ENCODE peak calls at places on chromosomes 3 and 15, in ten cellular contexts. Z is progenitor cell of endocrine pancreas; C is MM.1S; H is CD8-positive, alpha-beta T cell; V is uterus; X is glutamatergic neuron; P is WTC11; Q is left ventricle myocardium inferior; O is fibroblast of lung; S is BJ. A is an unnamed sample.

GRCh38 chr3:11328196-11328945 is 56.2 kb downstream of the ATG7 start:
- DNase-seq in X (no peak), H (no peak), S (no peak), C (no peak), O (no peak), Z (no peak), Q (no peak), P (no peak), V (no peak), A (no peak)

GRCh38 chr3:195895900-195896360 is 12.4 kb downstream of the TNK2 start:
- DNase-seq in O (peak), H (peak), Z (no peak), Q (peak), V (peak), S (no peak), C (peak), X (peak), P (peak), A (peak)

GRCh38 chr3:36295206-36295760 is 85.0 kb upstream of the STAC start:
- DNase-seq in V (no peak), H (no peak), X (no peak), O (no peak), P (no peak), S (no peak), Q (no peak), Z (no peak), C (no peak), A (no peak)

GRCh38 chr15:89150286-89150685 is 62.0 kb downstream of the ABHD2 start:
- DNase-seq in Q (no peak), H (no peak), S (no peak), O (no peak), V (no peak), P (no peak), Z (no peak), X (no peak), C (no peak), A (no peak)

GRCh38 chr3:130258532-130258952 is 86.9 kb upstream of the COL6A5 start:
- DNase-seq in O (peak), Z (no peak), P (no peak), V (peak), H (no peak), Q (peak), X (no peak), C (no peak), S (no peak), A (no peak)

GRCh38 chr3:17088602-17089313 is 204.0 kb downstream of the PLCL2 start:
- DNase-seq in Q (no peak), P (no peak), Z (no peak), S (no peak), C (no peak), O (no peak), V (no peak), H (peak), X (no peak), A (no peak)

GRCh38 chr3:7382293-7383033 is 521.5 kb downstream of the GRM7 start:
- DNase-seq in C (no peak), Q (no peak), V (no peak), P (no peak), O (peak), X (no peak), S (no peak), H (no peak), Z (no peak), A (peak)

GRCh38 chr3:40628984-40629383 is 104.2 kb downstream of the ZNF621 start:
- DNase-seq in Z (no peak), C (no peak), O (no peak), H (no peak), S (no peak), P (no peak), X (no peak), V (no peak), Q (no peak), A (no peak)

GRCh38 chr15:99368743-99369142 is 117.5 kb downstream of the LRRC28 start:
- DNase-seq in O (no peak), Q (no peak), C (no peak), V (no peak), Z (no peak), P (no peak), S (no peak), X (no peak), H (no peak), A (no peak)

GRCh38 chr3:154749514-154749913 is 319.5 kb upstream of the GPR149 start:
- DNase-seq in O (no peak), C (no peak), P (no peak), S (no peak), Q (no peak), V (no peak), H (no peak), Z (no peak), X (no peak), A (no peak)

GRCh38 chr3:94360982-94361381 is 298.1 kb downstream of the NSUN3 start:
- DNase-seq in P (no peak), X (no peak), V (peak), S (no peak), C (no peak), O (peak), Z (no peak), Q (peak), H (no peak), A (no peak)

GRCh38 chr15:45454825-45455224 is 67.7 kb downstream of the SLC30A4 start:
- DNase-seq in C (peak), X (no peak), S (peak), Q (peak), H (peak), P (no peak), V (peak), O (peak), Z (no peak), A (peak)

GRCh38 chr3:190701096-190701532 is 161.4 kb downstream of the GMNC start:
- DNase-seq in V (no peak), P (peak), X (peak), O (peak), C (peak), H (no peak), Q (peak), S (no peak), Z (peak), A (peak)

GRCh38 chr15:94963953-94964352 is 732.6 kb downstream of the MCTP2 start:
- DNase-seq in V (no peak), X (no peak), Q (no peak), Z (no peak), C (no peak), S (no peak), O (no peak), H (no peak), P (no peak), A (no peak)

GRCh38 chr3:113714702-113715101 is 18.3 kb upstream of the USF3 start:
- DNase-seq in Z (no peak), H (no peak), X (no peak), V (no peak), P (no peak), C (no peak), Q (no peak), O (no peak), S (no peak), A (no peak)

GRCh38 chr3:183161552-183162345 is 785 bp downstream of the LAMP3 start:
- DNase-seq in Q (no peak), S (no peak), H (no peak), O (peak), Z (no peak), P (peak), C (peak), V (no peak), X (no peak), A (peak)

GRCh38 chr3:147393261-147393964 is 12.9 kb downstream of the ZIC4 start:
- DNase-seq in H (no peak), Z (no peak), P (peak), V (no peak), X (peak), Q (no peak), O (no peak), C (no peak), S (no peak), A (no peak)

GRCh38 chr3:3071136-3071535 is 39.0 kb downstream of the IL5RA start:
- DNase-seq in V (no peak), O (no peak), Q (no peak), Z (no peak), P (no peak), S (no peak), X (no peak), C (no peak), H (no peak), A (no peak)

GRCh38 chr15:69783211-69783610 is 314.5 kb downstream of the TLE3 start:
- DNase-seq in O (no peak), P (no peak), Z (no peak), H (no peak), V (no peak), Q (no peak), S (no peak), X (no peak), C (no peak), A (no peak)

GRCh38 chr3:105715372-105715771 is 153.4 kb downstream of the CBLB start:
- DNase-seq in C (no peak), V (no peak), S (peak), Q (no peak), P (no peak), O (peak), Z (no peak), H (no peak), X (no peak), A (no peak)

GRCh38 chr15:73952913-73953750 is 26.9 kb downstream of the LOXL1 start:
- DNase-seq in C (no peak), Z (no peak), S (no peak), P (no peak), X (no peak), O (no peak), Q (no peak), V (no peak), H (no peak), A (no peak)

GRCh38 chr3:43256714-43257461 is 29.5 kb upstream of the SNRK start:
- DNase-seq in C (no peak), P (no peak), S (no peak), Z (no peak), O (peak), Q (no peak), H (no peak), V (no peak), X (no peak), A (no peak)

GRCh38 chr3:13483286-13483685 is 3.2 kb downstream of the HDAC11 start:
- DNase-seq in Z (no peak), S (no peak), C (no peak), Q (peak), V (no peak), H (no peak), P (peak), O (no peak), X (no peak), A (no peak)

GRCh38 chr15:35107122-35107521 is 22.0 kb upstream of the NANOGP8 start:
- DNase-seq in X (no peak), C (no peak), S (no peak), V (no peak), H (no peak), P (no peak), Q (no peak), Z (no peak), O (no peak), A (no peak)

GRCh38 chr3:148998297-148998696 is 7.0 kb downstream of the GYG1 start:
- DNase-seq in P (no peak), C (peak), V (no peak), X (no peak), Q (no peak), S (no peak), O (peak), Z (no peak), H (no peak), A (no peak)

GRCh38 chr15:75640483-75641175 is 605 bp upstream of the IMP3 start:
- DNase-seq in V (no peak), S (no peak), O (peak), Q (peak), H (peak), X (peak), C (peak), Z (no peak), P (peak), A (peak)

GRCh38 chr3:69458798-69459197 is 72.9 kb upstream of the FRMD4B start:
- DNase-seq in H (no peak), P (no peak), S (no peak), X (no peak), Q (no peak), O (no peak), C (no peak), Z (no peak), V (no peak), A (no peak)

GRCh38 chr15:39248204-39248603 is 332.7 kb upstream of the THBS1 start:
- DNase-seq in V (no peak), H (no peak), C (no peak), Q (peak), S (peak), O (peak), X (no peak), Z (no peak), P (no peak), A (peak)

GRCh38 chr15:47337836-47338235 is 379.5 kb upstream of the SEMA6D start:
- DNase-seq in H (no peak), S (no peak), Q (no peak), X (no peak), V (no peak), O (no peak), P (no peak), C (no peak), Z (no peak), A (no peak)

GRCh38 chr3:192687488-192688152 is 39.7 kb downstream of the FGF12 start:
- DNase-seq in S (no peak), V (no peak), Q (peak), X (no peak), Z (no peak), H (no peak), C (no peak), P (no peak), O (no peak), A (no peak)

GRCh38 chr3:58151637-58152036 is 59.1 kb downstream of the DNASE1L3 start:
- DNase-seq in C (no peak), V (no peak), S (no peak), P (no peak), X (no peak), Z (no peak), Q (peak), O (no peak), H (no peak), A (no peak)

GRCh38 chr3:52090131-52090548 is 33.8 kb upstream of the DUSP7 start:
- DNase-seq in P (no peak), O (peak), V (peak), Q (no peak), S (peak), Z (no peak), H (no peak), X (no peak), C (no peak), A (no peak)

GRCh38 chr15:31293655-31294054 is 33.0 kb upstream of the KLF13 start:
- DNase-seq in V (no peak), Q (no peak), H (no peak), O (no peak), S (no peak), Z (no peak), X (no peak), P (no peak), C (no peak), A (no peak)

GRCh38 chr3:142844339-142844977 is 44.4 kb downstream of the PCOLCE2 start:
- DNase-seq in Q (no peak), C (peak), X (no peak), O (peak), V (no peak), P (no peak), S (no peak), H (no peak), Z (no peak), A (peak)

GRCh38 chr3:25110642-25111041 is 317.4 kb upstream of the RARB start:
- DNase-seq in H (no peak), P (no peak), V (no peak), O (no peak), C (no peak), Z (no peak), X (no peak), S (no peak), Q (no peak), A (no peak)

GRCh38 chr3:14230729-14231128 is 52.1 kb downstream of the LSM3 start:
- DNase-seq in V (no peak), C (no peak), S (no peak), X (no peak), O (no peak), Q (no peak), P (no peak), H (no peak), Z (no peak), A (no peak)

GRCh38 chr3:194003128-194004057 is 132.6 kb upstream of the HES1 start:
- DNase-seq in S (peak), C (peak), Z (peak), X (peak), P (peak), H (no peak), Q (peak), V (peak), O (peak), A (peak)

GRCh38 chr15:45147606-45148005 is 17.8 kb downstream of the DUOX1 start:
- DNase-seq in Z (no peak), S (no peak), H (no peak), X (no peak), O (no peak), P (no peak), C (no peak), Q (no peak), V (no peak), A (no peak)

GRCh38 chr3:124609402-124609801 is 120.8 kb upstream of the UMPS start:
- DNase-seq in X (no peak), O (peak), Z (no peak), P (no peak), S (no peak), Q (no peak), H (no peak), C (no peak), V (no peak), A (no peak)

GRCh38 chr3:139134678-139135372 is 90.1 kb upstream of the PRR23C start:
- DNase-seq in C (no peak), Q (no peak), S (no peak), O (no peak), P (no peak), H (no peak), V (no peak), Z (no peak), X (no peak), A (no peak)
- TF ChIP-seq CTCF in C (no peak), Q (no peak), S (no peak), O (no peak), P (no peak), H (no peak), V (no peak), Z (no peak), X (no peak), A (no peak)

DNA sequence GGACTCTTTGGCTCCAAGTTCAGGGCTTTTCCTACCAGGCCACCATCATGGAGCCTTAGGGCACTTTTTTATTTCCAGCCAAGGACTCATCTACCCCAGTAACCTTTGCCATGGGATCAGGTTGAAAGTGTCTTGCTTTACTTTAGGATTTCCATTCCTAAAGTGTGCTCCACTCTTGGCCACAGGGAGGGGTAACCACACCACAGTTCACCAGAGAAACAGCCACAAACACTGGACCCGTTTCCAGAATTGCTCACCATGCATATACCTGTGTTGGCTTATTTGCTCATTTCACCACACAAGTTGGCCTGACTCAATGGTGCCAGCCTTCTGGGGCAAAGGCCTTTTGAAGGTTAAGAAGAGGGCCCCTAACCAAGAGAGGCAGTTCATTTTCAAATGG is 70.6 kb upstream of the RAD18 start:
- DNase-seq in S (no peak), Z (no peak), X (no peak), Q (no peak), P (no peak), O (no peak), V (no peak), H (no peak), C (no peak), A (no peak)
- TF ChIP-seq CTCF in S (no peak), Z (peak), X (no peak), Q (no peak), P (no peak), O (no peak), V (no peak), H (no peak), C (no peak), A (no peak)

GRCh38 chr3:64680334-64680733 is 7.5 kb downstream of the ADAMTS9 start:
- DNase-seq in Q (no peak), C (no peak), O (no peak), S (no peak), X (no peak), P (no peak), V (no peak), H (no peak), Z (no peak), A (no peak)

GRCh38 chr3:64684715-64685261 is 3.0 kb downstream of the ADAMTS9 start:
- DNase-seq in Q (peak), C (no peak), P (peak), V (peak), H (no peak), O (peak), Z (peak), X (no peak), S (no peak), A (peak)

GRCh38 chr3:64681827-64682226 is 6.0 kb downstream of the ADAMTS9 start:
- DNase-seq in O (no peak), P (no peak), X (no peak), C (no peak), H (no peak), Z (no peak), S (no peak), Q (no peak), V (no peak), A (no peak)

GRCh38 chr3:64677961-64678716 is 9.7 kb downstream of the ADAMTS9 start:
- DNase-seq in S (no peak), P (no peak), Q (no peak), H (no peak), V (no peak), Z (no peak), X (no peak), C (no peak), O (no peak), A (no peak)

DNA sequence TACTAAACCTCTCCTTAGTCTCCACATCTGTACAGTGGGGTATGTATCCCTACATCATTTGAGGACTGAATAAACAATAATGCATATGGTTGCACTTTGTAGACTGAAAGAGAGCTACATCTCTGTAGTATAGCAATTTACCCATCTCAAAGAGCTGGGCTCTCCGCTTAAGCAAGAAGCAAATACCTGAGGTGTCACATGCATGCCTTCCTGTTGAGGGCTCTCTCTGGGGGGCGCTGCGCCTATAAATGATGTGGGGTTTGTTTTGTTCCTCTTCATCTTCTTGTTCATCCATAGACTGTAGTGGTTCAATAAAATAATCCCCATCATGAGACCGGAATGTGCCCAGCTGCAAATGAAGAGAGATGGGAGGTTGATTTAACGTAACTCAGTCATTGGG is 6.8 kb downstream of the ADAMTS9 start:
- DNase-seq in Z (no peak), C (no peak), V (no peak), Q (no peak), H (no peak), X (no peak), O (no peak), P (no peak), S (no peak), A (no peak)
- TF ChIP-seq CTCF in Z (no peak), C (no peak), V (no peak), Q (no peak), H (no peak), X (no peak), O (no peak), P (no peak), S (no peak), A (no peak)

DNA sequence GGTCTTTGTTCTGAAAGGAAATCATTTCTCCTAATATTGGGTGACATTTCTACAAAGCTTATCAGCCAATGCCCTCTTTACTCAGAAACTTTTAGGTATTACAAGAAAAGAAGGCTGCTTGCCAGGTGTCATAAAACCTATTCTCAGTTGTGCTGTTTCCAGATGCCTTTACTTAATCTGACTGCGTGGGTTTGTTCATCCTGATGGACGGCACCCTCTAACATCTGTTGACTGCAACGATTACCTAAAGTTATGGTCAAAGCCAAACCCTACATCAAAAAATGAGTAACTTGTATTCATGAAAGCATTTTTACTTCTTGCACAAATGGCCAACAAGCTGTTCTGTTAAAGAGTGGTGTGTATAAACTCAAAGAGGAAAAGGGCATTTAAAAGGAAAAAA is 207.7 kb upstream of the PDZRN3 start:
- DNase-seq in O (no peak), H (no peak), V (peak), X (no peak), Q (no peak), P (no peak), C (no peak), Z (no peak), S (no peak), A (no peak)
- TF ChIP-seq CTCF in O (no peak), H (no peak), V (no peak), X (no peak), Q (no peak), P (no peak), C (no peak), Z (no peak), S (no peak), A (no peak)

A was measured in Calu3.